ENCODE peak calls at places on chromosomes 1 and 21, in four cellular contexts. One of them, this sample, is unnamed.
A peak's percentile ranks its signal among the peaks of the same experiment; 100 is the strongest.

GRCh38 chr1:97911266-97912215 is 9.3 kb downstream of the DPYD start:
- DNase-seq in naive thymus-derived CD4-positive, alpha-beta T cell: peak; percentile 13
- DNase-seq in CD8-positive, alpha-beta T cell: no peak
- DNase-seq in NT2/D1: no peak
- DNase-seq in this sample: no peak

GRCh38 chr1:109821831-109822745 is 58.4 kb upstream of the EPS8L3 start:
- DNase-seq in naive thymus-derived CD4-positive, alpha-beta T cell: no peak
- DNase-seq in CD8-positive, alpha-beta T cell: no peak
- DNase-seq in NT2/D1: no peak
- DNase-seq in this sample: peak; percentile 27

GRCh38 chr21:35563885-35564451 is 496.4 kb downstream of the SETD4 start:
- DNase-seq in naive thymus-derived CD4-positive, alpha-beta T cell: no peak
- DNase-seq in CD8-positive, alpha-beta T cell: no peak
- DNase-seq in NT2/D1: no peak
- DNase-seq in this sample: no peak

GRCh38 chr1:110477041-110477440 is 26.1 kb downstream of the PROK1 start:
- DNase-seq in naive thymus-derived CD4-positive, alpha-beta T cell: no peak
- DNase-seq in CD8-positive, alpha-beta T cell: no peak
- DNase-seq in NT2/D1: no peak
- DNase-seq in this sample: peak; percentile 74

GRCh38 chr1:183962903-183963302 is 74.6 kb downstream of the COLGALT2 start:
- DNase-seq in naive thymus-derived CD4-positive, alpha-beta T cell: no peak
- DNase-seq in CD8-positive, alpha-beta T cell: no peak
- DNase-seq in NT2/D1: no peak
- DNase-seq in this sample: no peak

GRCh38 chr1:42266253-42267135 is 68.5 kb downstream of the FOXJ3 start:
- DNase-seq in naive thymus-derived CD4-positive, alpha-beta T cell: no peak
- DNase-seq in CD8-positive, alpha-beta T cell: no peak
- DNase-seq in NT2/D1: no peak
- DNase-seq in this sample: no peak

GRCh38 chr1:15557594-15557993 is 27.3 kb downstream of the AGMAT start:
- DNase-seq in naive thymus-derived CD4-positive, alpha-beta T cell: no peak
- DNase-seq in CD8-positive, alpha-beta T cell: no peak
- DNase-seq in NT2/D1: no peak
- DNase-seq in this sample: no peak

GRCh38 chr1:65630855-65631254 is 161.8 kb upstream of the PDE4B start:
- DNase-seq in naive thymus-derived CD4-positive, alpha-beta T cell: no peak
- DNase-seq in CD8-positive, alpha-beta T cell: no peak
- DNase-seq in NT2/D1: no peak
- DNase-seq in this sample: no peak

GRCh38 chr1:59412705-59413326 is 115.9 kb downstream of the FGGY start:
- DNase-seq in naive thymus-derived CD4-positive, alpha-beta T cell: no peak
- DNase-seq in CD8-positive, alpha-beta T cell: no peak
- DNase-seq in NT2/D1: no peak
- DNase-seq in this sample: no peak

GRCh38 chr1:19817160-19817559 is 2.1 kb upstream of the RNF186 start:
- DNase-seq in naive thymus-derived CD4-positive, alpha-beta T cell: no peak
- DNase-seq in CD8-positive, alpha-beta T cell: no peak
- DNase-seq in NT2/D1: no peak
- DNase-seq in this sample: no peak

DNA sequence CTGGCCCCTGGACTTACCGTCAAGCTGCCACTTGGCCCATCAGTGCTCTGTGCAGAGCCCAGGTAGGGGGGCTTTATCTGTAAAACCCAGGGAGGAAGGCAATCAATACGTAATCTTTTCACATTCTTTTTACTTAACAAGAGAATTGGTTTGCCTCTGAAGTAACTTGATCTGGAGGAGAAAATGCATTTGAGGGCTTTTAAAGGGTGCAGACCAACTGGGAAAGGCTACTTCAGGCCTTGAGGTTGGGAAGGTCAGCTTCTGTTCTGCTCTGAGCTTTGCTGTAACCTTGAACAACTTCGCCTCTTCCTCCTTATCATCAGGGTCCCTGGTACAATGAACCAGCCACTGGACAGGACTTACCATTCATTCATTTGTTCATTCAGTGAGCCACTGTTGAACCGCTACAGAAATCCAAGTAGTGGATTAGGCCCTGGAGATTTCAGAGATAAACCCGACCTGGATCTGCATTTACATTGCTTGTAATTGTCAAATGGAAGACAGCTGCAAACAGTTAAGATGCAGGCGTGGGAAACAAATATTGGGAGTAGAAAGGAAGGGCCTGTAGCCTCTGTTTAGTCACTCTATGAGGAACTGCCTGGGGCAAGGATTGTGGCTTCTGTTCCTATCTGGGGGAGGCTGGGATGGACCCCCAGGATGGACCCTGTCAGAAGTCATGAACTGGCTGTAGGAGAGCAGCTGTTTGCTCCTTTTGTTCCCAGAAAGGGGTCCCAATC is 90.9 kb downstream of the MAN1C1 start:
- DNase-seq in naive thymus-derived CD4-positive, alpha-beta T cell: no peak
- DNase-seq in CD8-positive, alpha-beta T cell: no peak
- DNase-seq in NT2/D1: peak; percentile 81
- DNase-seq in this sample: no peak
- H3K4me3 ChIP-seq in naive thymus-derived CD4-positive, alpha-beta T cell: no peak overlapping the region
- H3K4me3 ChIP-seq in CD8-positive, alpha-beta T cell: no peak overlapping the region
- H3K4me3 ChIP-seq in NT2/D1: no peak overlapping the region
- H3K4me3 ChIP-seq in this sample: no peak overlapping the region

DNA sequence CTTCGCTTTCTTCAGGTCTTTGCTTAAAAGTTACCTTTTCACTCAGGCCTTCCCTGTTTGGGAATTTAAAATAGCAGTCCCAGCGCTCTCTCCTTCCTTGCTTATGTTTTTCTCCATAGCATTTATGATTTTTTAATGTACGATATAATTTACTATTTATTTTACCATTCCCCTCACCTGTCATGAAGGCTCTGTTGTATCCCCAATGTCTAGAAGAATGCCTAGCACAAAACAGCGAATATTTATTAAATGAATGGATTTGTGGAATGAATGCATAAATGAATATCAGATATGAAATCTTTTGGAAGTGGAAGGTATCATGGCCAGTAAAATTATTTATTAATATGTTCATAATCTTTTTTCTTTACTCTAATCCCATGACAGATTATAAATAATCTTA is 402 bp upstream of the OSBPL9 start:
- DNase-seq in naive thymus-derived CD4-positive, alpha-beta T cell: no peak
- DNase-seq in CD8-positive, alpha-beta T cell: no peak
- DNase-seq in NT2/D1: no peak
- DNase-seq in this sample: no peak
- H3K4me3 ChIP-seq in naive thymus-derived CD4-positive, alpha-beta T cell: peak overlapping the region; percentile 31
- H3K4me3 ChIP-seq in CD8-positive, alpha-beta T cell: peak overlapping the region; percentile 90
- H3K4me3 ChIP-seq in NT2/D1: no peak overlapping the region
- H3K4me3 ChIP-seq in this sample: peak overlapping the region; percentile 35

DNA sequence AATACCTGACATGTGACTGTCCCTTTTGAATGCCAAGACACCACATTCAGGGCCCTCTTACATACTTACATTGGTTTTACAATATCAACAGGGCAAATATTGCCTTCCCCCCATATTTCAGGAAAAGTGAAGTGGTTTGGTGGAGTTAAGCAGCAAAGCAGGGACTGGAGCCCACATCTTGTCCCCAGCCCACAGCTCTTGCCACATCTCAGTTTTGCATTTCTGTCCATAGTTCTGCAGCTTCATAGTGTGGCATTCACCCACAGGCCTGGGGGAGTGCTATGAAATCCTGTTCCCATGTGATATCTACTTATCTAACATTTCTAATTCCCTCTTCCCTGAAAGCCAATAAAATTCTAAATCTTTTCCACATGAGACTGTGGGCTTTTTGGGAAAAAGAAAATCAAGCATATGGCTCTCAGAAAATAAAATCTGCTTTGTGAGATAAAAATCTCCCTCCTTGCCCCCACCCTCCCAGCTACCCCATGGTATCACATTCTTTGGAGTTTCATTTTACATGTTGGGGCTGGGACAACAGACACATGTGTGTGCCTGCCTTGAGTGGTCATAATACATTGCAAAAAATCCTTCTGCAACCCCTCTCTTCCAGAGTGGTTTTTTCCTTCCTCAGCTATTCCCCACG is 20.6 kb upstream of the CD2 start:
- DNase-seq in naive thymus-derived CD4-positive, alpha-beta T cell: no peak
- DNase-seq in CD8-positive, alpha-beta T cell: no peak
- DNase-seq in NT2/D1: no peak
- DNase-seq in this sample: no peak
- H3K4me3 ChIP-seq in naive thymus-derived CD4-positive, alpha-beta T cell: no peak overlapping the region
- H3K4me3 ChIP-seq in CD8-positive, alpha-beta T cell: no peak overlapping the region
- H3K4me3 ChIP-seq in NT2/D1: no peak overlapping the region
- H3K4me3 ChIP-seq in this sample: no peak overlapping the region

DNA sequence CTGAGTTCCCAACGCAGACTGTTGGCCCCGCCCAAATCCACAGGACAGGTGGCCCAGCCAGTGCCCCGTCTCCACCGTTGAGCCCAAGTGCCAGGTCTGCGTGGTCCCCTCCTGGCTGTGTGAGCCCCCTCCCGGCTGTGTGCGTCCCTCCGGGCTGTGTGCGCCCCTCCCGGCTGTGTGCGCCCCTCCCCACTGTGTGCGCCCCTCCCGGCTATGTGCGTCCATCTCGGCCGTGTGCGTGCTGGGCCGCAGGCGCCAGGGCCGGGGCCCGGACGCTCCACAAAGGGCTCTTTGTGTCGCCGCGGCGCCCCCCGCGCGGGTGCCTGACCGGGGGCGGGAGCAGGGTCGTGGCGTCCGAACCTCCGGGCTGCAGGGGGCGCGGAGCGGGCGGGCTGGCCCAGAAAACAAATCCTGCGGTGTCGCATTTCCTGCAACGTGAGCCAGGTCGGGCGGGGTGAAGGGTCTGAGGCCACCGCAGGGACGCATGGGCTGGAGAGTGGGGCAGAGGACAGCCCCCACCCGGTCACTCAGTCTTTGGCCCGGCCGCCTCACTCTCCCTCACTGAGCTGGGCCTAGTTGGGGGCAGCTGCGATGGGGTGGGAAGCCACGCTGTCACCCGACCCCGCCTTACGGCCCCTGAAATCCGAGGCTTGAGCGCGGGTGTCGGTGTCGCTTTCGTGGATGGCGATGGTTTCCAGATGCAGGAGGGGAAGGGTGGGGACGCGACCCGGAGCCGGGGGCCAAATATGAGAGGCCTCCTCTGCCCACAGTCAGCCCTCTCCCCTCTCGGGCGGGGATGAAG is 18.8 kb downstream of the TNFRSF25 start:
- DNase-seq in naive thymus-derived CD4-positive, alpha-beta T cell: no peak
- DNase-seq in CD8-positive, alpha-beta T cell: no peak
- DNase-seq in NT2/D1: no peak
- DNase-seq in this sample: no peak
- H3K4me3 ChIP-seq in naive thymus-derived CD4-positive, alpha-beta T cell: peak overlapping the region; percentile 24
- H3K4me3 ChIP-seq in CD8-positive, alpha-beta T cell: peak overlapping the region; percentile 43
- H3K4me3 ChIP-seq in NT2/D1: peak overlapping the region; percentile 34
- H3K4me3 ChIP-seq in this sample: no peak overlapping the region

GRCh38 chr21:33544451-33544850 is 1.6 kb downstream of the SON start:
- DNase-seq in naive thymus-derived CD4-positive, alpha-beta T cell: no peak
- DNase-seq in CD8-positive, alpha-beta T cell: no peak
- DNase-seq in NT2/D1: no peak
- DNase-seq in this sample: no peak
- H3K4me3 ChIP-seq in naive thymus-derived CD4-positive, alpha-beta T cell: peak overlapping the region; percentile 95
- H3K4me3 ChIP-seq in CD8-positive, alpha-beta T cell: peak overlapping the region; percentile 87
- H3K4me3 ChIP-seq in NT2/D1: peak overlapping the region; percentile 88
- H3K4me3 ChIP-seq in this sample: peak overlapping the region; percentile 79

This sample was measured in A549.